ENCODE peak calls at places on chromosomes 5 and 9, in seven cellular contexts. Q is mammary epithelial cell, W is choroid plexus epithelial cell, X is fibroblast of lung, I is heart left ventricle, H is Caco-2, Z is K562. A is an unnamed sample.

GRCh38 chr5:106755066-106755465 is 915.7 kb downstream of the EFNA5 start:
- DNase-seq in Q (no peak), W (no peak), X (no peak), I (no peak), H (no peak), Z (no peak), A (no peak)

GRCh38 chr5:25255128-25255527 is 610.4 kb upstream of the CDH10 start:
- DNase-seq in Q (no peak), W (no peak), X (no peak), I (no peak), H (no peak), Z (no peak), A (no peak)

GRCh38 chr5:81544351-81545001 is 150.5 kb upstream of the ACOT12 start:
- DNase-seq in Q (peak; percentile 28), W (peak; percentile 41), X (no peak), I (no peak), H (peak; percentile 43), Z (peak; percentile 11), A (peak; percentile 8)

GRCh38 chr5:171314728-171315385 is 5.8 kb downstream of the TLX3 start:
- DNase-seq in Q (no peak), W (no peak), X (peak; percentile 17), I (no peak), H (no peak), Z (no peak), A (no peak)

GRCh38 chr5:178113841-178114324 is 551 bp downstream of the N4BP3 start:
- DNase-seq in Q (no peak), W (no peak), X (no peak), I (no peak), H (peak; percentile 32), Z (peak; percentile 54), A (no peak)

GRCh38 chr5:33556330-33557328 is 115.9 kb downstream of the TARS1 start:
- DNase-seq in Q (peak; percentile 42), W (peak; percentile 38), X (no peak), I (no peak), H (no peak), Z (peak; percentile 37), A (peak; percentile 23)

GRCh38 chr5:62354028-62354874 is 48.2 kb downstream of the KIF2A start:
- DNase-seq in Q (peak; percentile 40), W (peak; percentile 85), X (peak; percentile 74), I (no peak), H (peak; percentile 46), Z (peak; percentile 54), A (peak; percentile 76)

GRCh38 chr5:34803974-34804373 is 35.0 kb upstream of the TTC23L start:
- DNase-seq in Q (no peak), W (peak; percentile 80), X (peak; percentile 61), I (no peak), H (no peak), Z (no peak), A (peak; percentile 29)

GRCh38 chr5:72366324-72366976 is 46.3 kb downstream of the PTCD2 start:
- DNase-seq in Q (peak; percentile 61), W (peak; percentile 93), X (peak; percentile 82), I (peak; percentile 68), H (peak; percentile 76), Z (peak; percentile 80), A (peak; percentile 92)

GRCh38 chr9:78239506-78239905 is 3.6 kb downstream of the CEP78 start:
- DNase-seq in Q (peak; percentile 35), W (peak; percentile 33), X (no peak), I (no peak), H (no peak), Z (peak; percentile 3), A (no peak)

GRCh38 chr9:124006448-124007156 is 5.0 kb upstream of the LHX2 start:
- DNase-seq in Q (no peak), W (no peak), X (no peak), I (no peak), H (no peak), Z (no peak), A (no peak)

GRCh38 chr9:104606202-104606601 is 775 bp upstream of the OR13C2 start:
- DNase-seq in Q (no peak), W (peak; percentile 2), X (no peak), I (no peak), H (no peak), Z (no peak), A (no peak)
- TF ChIP-seq CTCF in Q (no peak), W (no peak), X (no peak), I (no peak), H (no peak), Z (no peak), A (no peak)

GRCh38 chr9:127915325-127915752 is 1.5 kb downstream of the ST6GALNAC4 start:
- DNase-seq in Q (no peak), W (no peak), X (no peak), I (no peak), H (no peak), Z (peak; percentile 61), A (no peak)
- H3K4me3 ChIP-seq in Q (no peak overlapping the region), W (no peak overlapping the region), X (no peak overlapping the region), I (peak overlapping the region; percentile 78), H (no peak overlapping the region), Z (peak overlapping the region; percentile 3), A (no peak overlapping the region)

GRCh38 chr9:117374076-117374740 is 40.6 kb downstream of the ASTN2 start:
- DNase-seq in Q (no peak), W (no peak), X (no peak), I (no peak), H (no peak), Z (no peak), A (no peak)

GRCh38 chr9:117377046-117377445 is 37.8 kb downstream of the ASTN2 start:
- DNase-seq in Q (no peak), W (no peak), X (no peak), I (no peak), H (no peak), Z (no peak), A (no peak)

GRCh38 chr9:117375956-117376355 is 38.9 kb downstream of the ASTN2 start:
- DNase-seq in Q (no peak), W (no peak), X (no peak), I (no peak), H (no peak), Z (no peak), A (no peak)
- TF ChIP-seq CTCF in Q (no peak), W (no peak), X (no peak), I (no peak), H (no peak), Z (no peak), A (no peak)

DNA sequence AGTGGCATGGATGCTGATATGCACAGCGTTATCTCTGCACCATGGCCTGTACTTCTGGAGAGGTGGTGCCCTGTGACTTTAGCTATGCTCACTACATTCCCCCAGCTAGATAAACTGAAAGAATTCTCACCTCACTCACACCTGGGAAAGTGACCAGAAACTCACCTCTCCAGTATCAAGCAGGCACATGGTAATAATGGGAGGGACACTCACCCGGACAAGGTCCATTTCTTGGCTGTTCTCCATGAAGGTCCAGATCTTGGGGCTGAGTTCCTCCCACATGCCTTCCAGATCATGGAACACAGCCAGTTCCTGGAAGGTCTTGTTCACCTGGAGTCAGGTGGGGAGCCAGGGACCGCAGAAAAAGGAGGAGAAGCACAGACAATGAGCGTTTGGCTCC is 72.8 kb downstream of the NIPSNAP3B start:
- DNase-seq in Q (no peak), W (no peak), X (no peak), I (no peak), H (no peak), Z (no peak), A (no peak)
- H3K4me3 ChIP-seq in Q (no peak overlapping the region), W (no peak overlapping the region), X (no peak overlapping the region), I (no peak overlapping the region), H (no peak overlapping the region), Z (no peak overlapping the region), A (no peak overlapping the region)

GRCh38 chr5:75668988-75669760 is 48.1 kb downstream of the POC5 start:
- DNase-seq in Q (peak; percentile 6), W (peak; percentile 44), X (no peak), I (peak; percentile 41), H (peak; percentile 18), Z (peak; percentile 85), A (peak; percentile 25)

GRCh38 chr5:75666801-75667200 is 50.4 kb downstream of the POC5 start:
- DNase-seq in Q (no peak), W (peak; percentile 31), X (no peak), I (no peak), H (no peak), Z (no peak), A (no peak)

GRCh38 chr5:75668348-75668895 is 48.8 kb downstream of the POC5 start:
- DNase-seq in Q (no peak), W (no peak), X (no peak), I (no peak), H (no peak), Z (no peak), A (no peak)

GRCh38 chr5:75664933-75665332 is 52.3 kb downstream of the POC5 start:
- DNase-seq in Q (no peak), W (no peak), X (no peak), I (no peak), H (no peak), Z (no peak), A (no peak)

DNA sequence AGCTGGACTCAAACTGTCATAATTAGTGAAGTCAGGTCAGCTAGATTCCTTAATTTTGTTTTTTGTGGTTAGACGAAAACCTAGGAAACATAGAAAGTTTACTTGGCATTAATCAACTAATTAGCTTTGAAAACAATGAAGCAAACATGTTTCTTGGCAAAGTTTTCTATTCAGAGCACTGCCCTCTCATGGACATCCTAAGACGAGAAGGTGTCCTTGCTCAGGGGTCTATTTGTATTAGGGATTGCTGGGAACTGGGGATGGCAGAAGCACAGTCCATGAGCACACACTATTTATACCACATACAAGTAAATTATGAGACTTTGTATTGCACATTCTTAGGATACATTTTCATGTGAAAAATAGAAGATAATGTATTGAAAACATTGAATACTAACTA is 49.7 kb downstream of the POC5 start:
- DNase-seq in Q (no peak), W (peak; percentile 41), X (no peak), I (no peak), H (no peak), Z (no peak), A (no peak)
- TF ChIP-seq CTCF in Q (no peak), W (peak; percentile 43), X (peak; percentile 15), I (peak; percentile 18), H (peak; percentile 27), Z (peak; percentile 25), A (no peak)

GRCh38 chr5:35899805-35900204 is 38.6 kb downstream of the CAPSL start:
- DNase-seq in Q (no peak), W (no peak), X (no peak), I (no peak), H (no peak), Z (no peak), A (no peak)
- H3K4me3 ChIP-seq in Q (no peak overlapping the region), W (no peak overlapping the region), X (no peak overlapping the region), I (no peak overlapping the region), H (no peak overlapping the region), Z (no peak overlapping the region), A (no peak overlapping the region)

GRCh38 chr9:137428311-137428630 is 5.1 kb downstream of the NOXA1 start:
- DNase-seq in Q (no peak), W (no peak), X (no peak), I (no peak), H (no peak), Z (no peak), A (no peak)
- TF ChIP-seq CTCF in Q (no peak), W (no peak), X (no peak), I (no peak), H (no peak), Z (no peak), A (no peak)

DNA sequence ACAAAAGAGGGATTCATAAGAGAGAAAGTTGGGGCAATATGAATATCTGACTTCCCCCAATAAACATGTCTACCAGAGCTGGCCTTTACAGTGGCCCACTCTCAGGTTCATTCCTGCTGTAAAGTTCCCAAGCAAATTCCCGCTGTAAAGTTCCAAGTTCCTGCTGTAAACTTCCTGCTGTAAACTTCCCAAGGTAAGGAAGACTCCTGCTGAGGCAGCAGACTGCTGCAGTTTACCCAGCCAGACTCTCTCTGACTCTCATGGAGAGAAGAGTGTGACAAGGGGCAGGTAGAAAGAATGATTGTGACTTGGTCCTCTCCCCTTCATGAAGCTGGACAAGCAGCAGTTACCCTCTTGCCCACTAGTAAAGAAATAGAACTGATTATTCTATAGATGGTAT is 220.2 kb downstream of the PARP8 start:
- DNase-seq in Q (no peak), W (no peak), X (no peak), I (no peak), H (no peak), Z (no peak), A (no peak)
- H3K4me3 ChIP-seq in Q (no peak overlapping the region), W (no peak overlapping the region), X (no peak overlapping the region), I (no peak overlapping the region), H (no peak overlapping the region), Z (no peak overlapping the region), A (no peak overlapping the region)

A was measured in fibroblast of pulmonary artery.